ENCODE peak calls at places on chromosome 11, in seven cellular contexts. Y is activated naive CD8-positive, alpha-beta T cell treated with anti-CD3 and anti-CD28 coated beads, Interleukin-2, amount 50 U/mL, for 16 hours; E is GM04504; H is stimulated activated CD4-positive, alpha-beta T cell treated with anti-CD3 and anti-CD28 coated beads, Interleukin-12 subunit alpha, Interleukin-12 subunit beta, amount 100 ng/mL, for 4 hours; X is amniotic epithelial cell; S is uterus; Q is GM18507. Z is an unnamed sample.

GRCh38 chr11:64153831-64154230 is 12.1 kb downstream of the MACROD1 start:
- DNase-seq in S (no peak), Y (no peak), X (no peak), E (no peak), Q (no peak), H (no peak), Z (no peak)

GRCh38 chr11:117900720-117901440 is 24.4 kb upstream of the FXYD6 start:
- DNase-seq in E (no peak), Q (no peak), S (peak; percentile 10), X (no peak), Y (no peak), H (no peak), Z (no peak)

GRCh38 chr11:122663056-122663740 is 7.7 kb downstream of the UBASH3B start:
- DNase-seq in E (no peak), H (no peak), S (no peak), Y (no peak), Q (no peak), X (no peak), Z (no peak)

GRCh38 chr11:83272627-83273026 is 13.5 kb downstream of the CCDC90B start:
- DNase-seq in E (peak; percentile 48), H (no peak), Y (no peak), S (no peak), Q (no peak), X (peak; percentile 83), Z (no peak)

GRCh38 chr11:6693342-6694228 is 10.4 kb upstream of the MRPL17 start:
- DNase-seq in E (peak; percentile 68), Q (no peak), H (peak; percentile 28), S (peak; percentile 22), Y (peak; percentile 7), X (peak; percentile 92), Z (peak; percentile 6)

GRCh38 chr11:1163321-1163910 is 5.7 kb downstream of the MUC5AC start:
- DNase-seq in E (no peak), Y (no peak), X (no peak), S (no peak), H (no peak), Q (no peak), Z (no peak)

GRCh38 chr11:74380746-74381439 is 17.3 kb downstream of the PGM2L1 start:
- DNase-seq in X (peak; percentile 24), Q (no peak), Y (no peak), E (no peak), H (no peak), S (no peak), Z (peak; percentile 36)

GRCh38 chr11:106156290-106156937 is 79.0 kb downstream of the AASDHPPT start:
- DNase-seq in Y (no peak), Q (no peak), H (no peak), X (peak; percentile 91), S (peak; percentile 37), E (peak; percentile 44), Z (no peak)

GRCh38 chr11:35919244-35919643 is 24.6 kb upstream of the LDLRAD3 start:
- DNase-seq in H (no peak), S (no peak), X (no peak), Y (no peak), Q (no peak), E (no peak), Z (no peak)

GRCh38 chr11:71449596-71449995 is 1.4 kb upstream of the DHCR7 start:
- DNase-seq in Y (no peak), X (no peak), E (no peak), Q (no peak), H (no peak), S (no peak), Z (no peak)